ENCODE peak calls at places on chromosome 13, in seven cellular contexts. One of them, this sample, is unnamed. For H3K4me1, the result is how much of the 10 kb centered on the place peaks cover.

GRCh38 chr13:37481005-37481857 is 117.3 kb downstream of the POSTN start:
- DNase-seq in cardiac muscle cell: no peak
- DNase-seq in mammary epithelial cell: peak
- DNase-seq in CD4-positive, alpha-beta memory T cell: no peak
- DNase-seq in adrenal gland: no peak
- DNase-seq in GM23338: no peak
- DNase-seq in IMR-90: peak
- DNase-seq in this sample: no peak

GRCh38 chr13:93552596-93552995 is 326.0 kb downstream of the GPC6 start:
- DNase-seq in cardiac muscle cell: no peak
- DNase-seq in mammary epithelial cell: no peak
- DNase-seq in CD4-positive, alpha-beta memory T cell: no peak
- DNase-seq in adrenal gland: no peak
- DNase-seq in GM23338: peak
- DNase-seq in IMR-90: no peak
- DNase-seq in this sample: no peak

GRCh38 chr13:29681859-29682258 is 86.4 kb upstream of the SLC7A1 start:
- DNase-seq in cardiac muscle cell: no peak
- DNase-seq in mammary epithelial cell: no peak
- DNase-seq in CD4-positive, alpha-beta memory T cell: no peak
- DNase-seq in adrenal gland: no peak
- DNase-seq in GM23338: no peak
- DNase-seq in IMR-90: no peak
- DNase-seq in this sample: no peak

GRCh38 chr13:28451482-28452217 is 43.3 kb downstream of the FLT1 start:
- DNase-seq in cardiac muscle cell: no peak
- DNase-seq in mammary epithelial cell: no peak
- DNase-seq in CD4-positive, alpha-beta memory T cell: no peak
- DNase-seq in adrenal gland: no peak
- DNase-seq in GM23338: peak
- DNase-seq in IMR-90: no peak
- DNase-seq in this sample: peak

GRCh38 chr13:78247362-78247761 is 328.7 kb upstream of the EDNRB start:
- DNase-seq in cardiac muscle cell: no peak
- DNase-seq in mammary epithelial cell: no peak
- DNase-seq in CD4-positive, alpha-beta memory T cell: no peak
- DNase-seq in adrenal gland: no peak
- DNase-seq in GM23338: no peak
- DNase-seq in IMR-90: no peak
- DNase-seq in this sample: peak

GRCh38 chr13:75635621-75636338 is at the start of gene LMO7:
- DNase-seq in cardiac muscle cell: peak
- DNase-seq in mammary epithelial cell: peak
- DNase-seq in CD4-positive, alpha-beta memory T cell: peak
- DNase-seq in adrenal gland: peak
- DNase-seq in GM23338: peak
- DNase-seq in IMR-90: peak
- DNase-seq in this sample: peak

GRCh38 chr13:31749929-31750328 is 10.6 kb downstream of the RXFP2 start:
- DNase-seq in cardiac muscle cell: no peak
- DNase-seq in mammary epithelial cell: peak
- DNase-seq in CD4-positive, alpha-beta memory T cell: no peak
- DNase-seq in adrenal gland: no peak
- DNase-seq in GM23338: no peak
- DNase-seq in IMR-90: peak
- DNase-seq in this sample: no peak

GRCh38 chr13:97944396-97945029 is 9.0 kb upstream of the IPO5 start:
- DNase-seq in cardiac muscle cell: no peak
- DNase-seq in mammary epithelial cell: no peak
- DNase-seq in CD4-positive, alpha-beta memory T cell: no peak
- DNase-seq in adrenal gland: no peak
- DNase-seq in GM23338: no peak
- DNase-seq in IMR-90: peak
- DNase-seq in this sample: peak

GRCh38 chr13:23433171-23434153 is at the start of gene SACS:
- DNase-seq in cardiac muscle cell: peak
- DNase-seq in mammary epithelial cell: peak
- DNase-seq in CD4-positive, alpha-beta memory T cell: no peak
- DNase-seq in adrenal gland: peak
- DNase-seq in GM23338: peak
- DNase-seq in IMR-90: peak
- DNase-seq in this sample: peak

GRCh38 chr13:33512880-33513554 is 227.5 kb upstream of the STARD13 start:
- DNase-seq in cardiac muscle cell: no peak
- DNase-seq in mammary epithelial cell: no peak
- DNase-seq in CD4-positive, alpha-beta memory T cell: no peak
- DNase-seq in adrenal gland: no peak
- DNase-seq in GM23338: no peak
- DNase-seq in IMR-90: peak
- DNase-seq in this sample: peak

GRCh38 chr13:31096624-31097302 is 64.9 kb downstream of the HSPH1 start:
- DNase-seq in cardiac muscle cell: no peak
- DNase-seq in mammary epithelial cell: peak
- DNase-seq in CD4-positive, alpha-beta memory T cell: no peak
- DNase-seq in adrenal gland: no peak
- DNase-seq in GM23338: peak
- DNase-seq in IMR-90: no peak
- DNase-seq in this sample: no peak

GRCh38 chr13:99845136-99845874 is 126.3 kb downstream of the ZIC5 start:
- DNase-seq in cardiac muscle cell: no peak
- DNase-seq in mammary epithelial cell: no peak
- DNase-seq in CD4-positive, alpha-beta memory T cell: no peak
- DNase-seq in adrenal gland: no peak
- DNase-seq in GM23338: no peak
- DNase-seq in IMR-90: no peak
- DNase-seq in this sample: no peak
- H3K4me1 ChIP-seq in cardiac muscle cell: under half
- H3K4me1 ChIP-seq in mammary epithelial cell: under half
- H3K4me1 ChIP-seq in CD4-positive, alpha-beta memory T cell: under half
- H3K4me1 ChIP-seq in adrenal gland: under half
- H3K4me1 ChIP-seq in GM23338: under half
- H3K4me1 ChIP-seq in IMR-90: under half
- H3K4me1 ChIP-seq in this sample: under half

DNA sequence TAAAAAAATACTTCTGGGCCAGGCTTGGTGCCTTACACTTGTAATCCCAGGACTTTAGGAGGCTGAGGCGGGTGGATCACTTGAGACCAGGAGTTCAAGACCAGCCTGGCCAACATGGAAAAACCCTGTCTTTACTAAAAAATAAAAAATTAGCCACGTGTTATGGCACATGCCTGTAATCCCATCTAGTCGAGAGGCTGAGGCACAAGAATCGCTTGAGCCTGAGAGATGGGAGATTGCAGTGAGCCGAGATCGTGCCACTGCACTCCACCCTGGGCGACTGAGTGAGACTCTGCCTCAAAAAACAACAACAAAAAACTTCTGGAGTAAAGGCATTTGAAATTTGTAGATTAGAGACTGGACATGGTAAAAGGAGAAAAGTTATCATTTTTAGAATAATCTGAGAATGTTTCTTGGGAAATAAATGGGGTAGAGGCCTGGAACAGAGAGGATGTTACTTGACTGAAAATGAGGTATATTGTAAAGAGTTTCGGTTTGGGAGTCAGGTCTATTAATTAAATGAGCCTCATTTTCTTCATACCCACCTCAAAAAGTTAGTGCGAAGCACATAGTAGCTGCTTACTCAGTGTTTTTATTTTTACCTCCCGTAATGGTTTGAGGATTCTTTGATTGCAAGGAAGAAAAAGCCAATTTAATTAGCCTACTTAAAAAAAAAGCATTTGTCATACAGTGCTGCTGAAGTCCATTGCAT is 2.6 kb downstream of the AKAP11 start:
- DNase-seq in cardiac muscle cell: no peak
- DNase-seq in mammary epithelial cell: no peak
- DNase-seq in CD4-positive, alpha-beta memory T cell: no peak
- DNase-seq in adrenal gland: no peak
- DNase-seq in GM23338: no peak
- DNase-seq in IMR-90: no peak
- DNase-seq in this sample: no peak
- H3K4me3 ChIP-seq in cardiac muscle cell: no peak
- H3K4me3 ChIP-seq in mammary epithelial cell: no peak
- H3K4me3 ChIP-seq in CD4-positive, alpha-beta memory T cell: peak
- H3K4me3 ChIP-seq in adrenal gland: no peak
- H3K4me3 ChIP-seq in GM23338: no peak
- H3K4me3 ChIP-seq in IMR-90: no peak
- H3K4me3 ChIP-seq in this sample: no peak

DNA sequence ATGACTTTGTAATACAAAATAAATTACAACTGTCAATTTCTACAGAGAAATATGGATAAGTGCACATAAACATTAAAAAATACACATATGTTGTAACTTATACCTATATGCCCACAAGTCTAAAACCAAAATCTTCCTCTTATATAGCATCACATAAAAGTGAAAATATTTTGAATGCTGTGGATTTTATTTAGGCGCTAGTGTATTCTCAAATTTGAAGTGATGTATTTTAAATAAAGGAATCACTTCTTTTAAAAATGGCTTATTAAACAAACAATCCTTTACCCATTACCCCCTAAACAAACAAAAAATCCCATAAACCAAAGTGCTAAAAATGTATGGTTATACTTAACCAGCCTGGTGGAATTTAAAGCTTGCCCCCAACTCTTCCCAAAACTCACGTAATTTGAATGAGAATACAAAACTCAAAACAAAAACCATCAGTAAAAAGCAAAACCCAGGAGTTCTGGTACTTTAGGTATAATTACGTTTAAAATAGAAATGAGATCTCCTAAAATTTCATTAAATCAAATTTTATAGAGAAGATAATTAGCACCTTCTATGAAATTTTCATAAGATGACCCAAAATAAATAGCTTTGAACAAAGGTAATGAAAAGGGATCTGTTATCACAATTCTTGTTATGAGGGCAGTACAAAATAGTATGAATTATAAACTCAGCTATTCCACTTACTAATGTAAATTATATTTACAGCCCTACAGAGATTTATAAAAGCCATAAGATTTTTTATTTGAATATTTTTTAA is 63.5 kb downstream of the KCNRG start:
- DNase-seq in cardiac muscle cell: no peak
- DNase-seq in mammary epithelial cell: no peak
- DNase-seq in CD4-positive, alpha-beta memory T cell: no peak
- DNase-seq in adrenal gland: no peak
- DNase-seq in GM23338: no peak
- DNase-seq in IMR-90: no peak
- DNase-seq in this sample: no peak
- H3K27ac ChIP-seq in cardiac muscle cell: no peak
- H3K27ac ChIP-seq in mammary epithelial cell: peak
- H3K27ac ChIP-seq in CD4-positive, alpha-beta memory T cell: peak
- H3K27ac ChIP-seq in adrenal gland: peak
- H3K27ac ChIP-seq in GM23338: no peak
- H3K27ac ChIP-seq in IMR-90: no peak
- H3K27ac ChIP-seq in this sample: no peak

GRCh38 chr13:77026783-77027621 is at the start of gene FBXL3:
- DNase-seq in cardiac muscle cell: peak
- DNase-seq in mammary epithelial cell: peak
- DNase-seq in CD4-positive, alpha-beta memory T cell: peak
- DNase-seq in adrenal gland: peak
- DNase-seq in GM23338: peak
- DNase-seq in IMR-90: peak
- DNase-seq in this sample: peak

GRCh38 chr13:77019756-77020155 is 7.2 kb downstream of the FBXL3 start:
- DNase-seq in cardiac muscle cell: no peak
- DNase-seq in mammary epithelial cell: no peak
- DNase-seq in CD4-positive, alpha-beta memory T cell: no peak
- DNase-seq in adrenal gland: no peak
- DNase-seq in GM23338: no peak
- DNase-seq in IMR-90: no peak
- DNase-seq in this sample: no peak

GRCh38 chr13:77016888-77017623 is 9.9 kb downstream of the FBXL3 start:
- DNase-seq in cardiac muscle cell: no peak
- DNase-seq in mammary epithelial cell: no peak
- DNase-seq in CD4-positive, alpha-beta memory T cell: no peak
- DNase-seq in adrenal gland: no peak
- DNase-seq in GM23338: peak
- DNase-seq in IMR-90: no peak
- DNase-seq in this sample: no peak

GRCh38 chr13:77026255-77026782 is 640 bp downstream of the FBXL3 start:
- DNase-seq in cardiac muscle cell: peak
- DNase-seq in mammary epithelial cell: peak
- DNase-seq in CD4-positive, alpha-beta memory T cell: peak
- DNase-seq in adrenal gland: peak
- DNase-seq in GM23338: peak
- DNase-seq in IMR-90: peak
- DNase-seq in this sample: peak

GRCh38 chr13:77022341-77022740 is 4.6 kb downstream of the FBXL3 start:
- DNase-seq in cardiac muscle cell: no peak
- DNase-seq in mammary epithelial cell: no peak
- DNase-seq in CD4-positive, alpha-beta memory T cell: no peak
- DNase-seq in adrenal gland: no peak
- DNase-seq in GM23338: no peak
- DNase-seq in IMR-90: peak
- DNase-seq in this sample: no peak
- H3K4me1 ChIP-seq in cardiac muscle cell: under half
- H3K4me1 ChIP-seq in mammary epithelial cell: under half
- H3K4me1 ChIP-seq in CD4-positive, alpha-beta memory T cell: half or more
- H3K4me1 ChIP-seq in adrenal gland: half or more
- H3K4me1 ChIP-seq in GM23338: under half
- H3K4me1 ChIP-seq in IMR-90: under half
- H3K4me1 ChIP-seq in this sample: under half

This sample was measured in SJCRH30.